ENCODE peak calls at places on chromosomes 1 and 21, in ten cellular contexts. T is activated CD4-positive, alpha-beta T cell treated with anti-CD3 and anti-CD28 coated beads, Interleukin-2, amount 10 ng/mL, durations not matched to agents 7 days and 5 days; E is transverse colon; I is adipocyte; X is stimulated activated naive CD4-positive, alpha-beta T cell treated with Interleukin-2 at 50 U/mL for 16 hours; N is fibroblast of lung; W is LoVo; M is RWPE1; D is smooth muscle cell of the brain vasculature; G is caudate nucleus. A is an unnamed sample.

GRCh38 chr1:89590341-89591080 is 42.4 kb upstream of the LRRC8C start:
- DNase-seq in M (no peak), T (no peak), D (no peak), W (no peak), I (peak), N (no peak), G (no peak), X (no peak), E (no peak), A (no peak)

GRCh38 chr1:81225769-81226602 is 574.7 kb upstream of the ADGRL2 start:
- DNase-seq in G (no peak), D (no peak), W (no peak), T (no peak), I (no peak), E (no peak), X (no peak), N (no peak), M (no peak), A (no peak)

GRCh38 chr1:167635233-167635648 is 5.2 kb downstream of the RCSD1 start:
- DNase-seq in I (peak), T (no peak), X (no peak), M (no peak), N (no peak), W (no peak), E (no peak), D (peak), G (no peak), A (no peak)

GRCh38 chr1:231091853-231092301 is 51.8 kb upstream of the FAM89A start:
- DNase-seq in T (peak), I (no peak), M (no peak), W (peak), D (no peak), N (peak), G (no peak), E (peak), X (no peak), A (peak)

GRCh38 chr1:108830119-108831008 is 26.5 kb downstream of the AKNAD1 start:
- DNase-seq in T (no peak), G (peak), W (peak), M (peak), I (peak), E (peak), X (no peak), N (peak), D (peak), A (no peak)

GRCh38 chr1:113542221-113542701 is 151.9 kb downstream of the MAGI3 start:
- DNase-seq in N (peak), E (no peak), I (peak), W (no peak), X (no peak), M (peak), G (no peak), T (no peak), D (no peak), A (peak)

GRCh38 chr1:196454792-196455191 is 153.4 kb downstream of the KCNT2 start:
- DNase-seq in I (no peak), G (no peak), T (no peak), N (no peak), D (no peak), W (no peak), M (no peak), E (no peak), X (no peak), A (no peak)

GRCh38 chr1:24849653-24850295 is 80.3 kb downstream of the RUNX3 start:
- DNase-seq in E (peak), D (no peak), T (peak), I (no peak), N (peak), M (no peak), X (peak), G (no peak), W (no peak), A (peak)

GRCh38 chr1:62131093-62131725 is 63.4 kb upstream of the L1TD1 start:
- DNase-seq in W (peak), X (peak), E (peak), M (peak), T (peak), D (peak), G (peak), I (peak), N (peak), A (peak)

GRCh38 chr21:42313501-42313969 is 1.7 kb downstream of the TFF3 start:
- DNase-seq in M (no peak), W (no peak), D (peak), T (peak), I (no peak), X (no peak), G (no peak), E (peak), N (no peak), A (no peak)

GRCh38 chr1:226651732-226652105 is 87.4 kb downstream of the ITPKB start:
- DNase-seq in N (no peak), T (no peak), W (no peak), X (no peak), G (no peak), M (no peak), E (no peak), D (no peak), I (no peak), A (no peak)

GRCh38 chr1:29853716-29854330 is 617.5 kb downstream of the PTPRU start:
- DNase-seq in T (no peak), M (no peak), X (no peak), E (no peak), N (no peak), W (no peak), D (no peak), I (no peak), G (no peak), A (no peak)

A was measured in COLO829.